ENCODE peak calls at places on chromosomes 3 and 15, in seven cellular contexts. Y is CD8-positive, alpha-beta memory T cell; N is adrenal gland; B is sigmoid colon; W is GM23248; D is H7; M is hepatocyte. U is an unnamed sample.
A peak's percentile ranks its signal among the peaks of the same experiment; 100 is the strongest.

GRCh38 chr3:37935756-37936666 is 54.6 kb upstream of the VILL start:
- DNase-seq in M (no peak), N (no peak), W (peak; percentile 89), B (no peak), Y (no peak), D (no peak), U (no peak)

GRCh38 chr3:124584552-124585391 is 145.5 kb upstream of the UMPS start:
- DNase-seq in D (peak; percentile 94), Y (peak; percentile 14), N (peak; percentile 91), W (peak; percentile 58), M (peak; percentile 90), B (peak; percentile 68), U (peak; percentile 93)

GRCh38 chr15:69403611-69404010 is 10.5 kb upstream of the KIF23 start:
- DNase-seq in M (no peak), Y (no peak), B (no peak), D (no peak), N (no peak), W (peak; percentile 91), U (no peak)

GRCh38 chr15:48965972-48966371 is 2.3 kb upstream of the SHC4 start:
- DNase-seq in W (peak; percentile 85), B (no peak), M (peak; percentile 48), N (no peak), D (peak; percentile 33), Y (no peak), U (no peak)

GRCh38 chr15:99857836-99858235 is 124.6 kb upstream of the LYSMD4 start:
- DNase-seq in D (no peak), N (no peak), M (no peak), W (no peak), Y (no peak), B (no peak), U (no peak)

GRCh38 chr3:160931474-160931873 is 173.7 kb downstream of the B3GALNT1 start:
- DNase-seq in M (no peak), Y (no peak), N (no peak), W (peak; percentile 69), D (no peak), B (no peak), U (no peak)

GRCh38 chr3:177673105-177673804 is 476.0 kb upstream of the TBL1XR1 start:
- DNase-seq in Y (no peak), D (no peak), M (peak; percentile 57), B (no peak), N (peak; percentile 65), W (peak; percentile 94), U (no peak)

GRCh38 chr3:121992601-121993560 is 29.2 kb downstream of the ILDR1 start:
- DNase-seq in W (no peak), B (no peak), Y (no peak), N (no peak), M (no peak), D (no peak), U (no peak)

GRCh38 chr15:101044625-101045235 is 125.6 kb downstream of the LRRK1 start:
- DNase-seq in Y (no peak), M (no peak), W (no peak), D (peak; percentile 16), N (no peak), B (peak; percentile 36), U (peak; percentile 44)

GRCh38 chr15:83299462-83299861 is 15.0 kb upstream of the BNC1 start:
- DNase-seq in Y (no peak), M (no peak), W (no peak), B (no peak), D (no peak), N (no peak), U (no peak)

GRCh38 chr15:68022061-68022460 is 32.1 kb upstream of the PIAS1 start:
- DNase-seq in W (no peak), M (no peak), D (no peak), Y (no peak), N (peak; percentile 44), B (peak; percentile 81), U (no peak)

GRCh38 chr3:72535789-72536188 is 312.5 kb downstream of the SHQ1 start:
- DNase-seq in Y (no peak), M (no peak), W (no peak), D (no peak), B (no peak), N (no peak), U (no peak)

GRCh38 chr15:73771380-73772095 is 18.4 kb upstream of the INSYN1 start:
- DNase-seq in M (no peak), D (peak; percentile 71), Y (no peak), B (no peak), N (no peak), W (no peak), U (no peak)

GRCh38 chr3:147421184-147421912 is 12.2 kb downstream of the ZIC1 start:
- DNase-seq in N (no peak), D (peak; percentile 84), Y (no peak), W (peak; percentile 64), M (no peak), B (no peak), U (peak; percentile 54)

GRCh38 chr15:67026171-67026967 is 39.0 kb upstream of the SMAD3 start:
- DNase-seq in W (peak; percentile 40), D (no peak), M (no peak), N (no peak), Y (no peak), B (peak; percentile 65), U (no peak)

GRCh38 chr3:69568926-69569325 is 170.3 kb upstream of the MITF start:
- DNase-seq in D (no peak), Y (no peak), N (no peak), M (no peak), W (peak; percentile 1), B (no peak), U (no peak)

GRCh38 chr3:23746473-23746872 is 59.3 kb upstream of the UBE2E1 start:
- DNase-seq in D (peak; percentile 43), Y (no peak), N (no peak), W (no peak), M (no peak), B (no peak), U (no peak)

GRCh38 chr3:39232859-39233258 is 40.5 kb upstream of the XIRP1 start:
- DNase-seq in W (no peak), Y (no peak), B (no peak), M (no peak), N (no peak), D (no peak), U (no peak)

GRCh38 chr3:130354430-130354829 is 9.0 kb downstream of the COL6A5 start:
- DNase-seq in N (no peak), B (no peak), W (peak; percentile 36), D (no peak), M (no peak), Y (no peak), U (no peak)

GRCh38 chr3:141793476-141794260 is 30.5 kb downstream of the GRK7 start:
- DNase-seq in N (no peak), Y (no peak), D (peak; percentile 81), B (no peak), W (no peak), M (no peak), U (no peak)

GRCh38 chr3:38006031-38006430 is 15.4 kb downstream of the VILL start:
- DNase-seq in Y (no peak), M (no peak), N (no peak), D (no peak), W (no peak), B (no peak), U (peak; percentile 75)

GRCh38 chr15:86776120-86776519 is 696.4 kb downstream of the AGBL1 start:
- DNase-seq in B (no peak), Y (no peak), W (no peak), M (no peak), D (no peak), N (no peak), U (no peak)

GRCh38 chr3:184738982-184739381 is 27.1 kb upstream of the MAGEF1 start:
- DNase-seq in W (no peak), M (no peak), B (no peak), Y (no peak), D (no peak), N (no peak), U (peak; percentile 10)

GRCh38 chr3:21954709-21955108 is 203.7 kb upstream of the ZNF385D start:
- DNase-seq in W (peak; percentile 89), D (no peak), B (no peak), M (no peak), Y (no peak), N (no peak), U (no peak)

GRCh38 chr3:185552358-185552877 is at the start of gene LIPH:
- DNase-seq in D (peak; percentile 51), B (no peak), W (peak; percentile 76), M (peak; percentile 65), N (no peak), Y (no peak), U (no peak)

GRCh38 chr15:65305776-65306175 is 1.3 kb downstream of the RNU5B-1 start:
- DNase-seq in B (no peak), M (no peak), N (no peak), W (no peak), D (no peak), Y (no peak), U (no peak)

GRCh38 chr3:55490194-55490913 is 3.2 kb upstream of the WNT5A start:
- DNase-seq in B (no peak), W (no peak), D (no peak), M (no peak), N (no peak), Y (no peak), U (no peak)

GRCh38 chr3:55491296-55491816 is 4.2 kb upstream of the WNT5A start:
- DNase-seq in D (no peak), Y (no peak), N (peak; percentile 76), M (peak; percentile 40), B (no peak), W (peak; percentile 81), U (no peak)

GRCh38 chr3:55487376-55488241 is 503 bp upstream of the WNT5A start:
- DNase-seq in D (peak; percentile 83), B (peak; percentile 73), Y (no peak), N (no peak), W (peak; percentile 79), M (peak; percentile 57), U (peak; percentile 83)

GRCh38 chr3:55488398-55489055 is 1.4 kb upstream of the WNT5A start:
- DNase-seq in Y (no peak), W (peak; percentile 86), B (peak; percentile 89), N (peak; percentile 63), D (peak; percentile 89), M (peak; percentile 91), U (peak; percentile 90)

GRCh38 chr3:55489804-55490132 is 2.7 kb upstream of the WNT5A start:
- DNase-seq in D (peak; percentile 76), B (no peak), M (peak; percentile 68), W (no peak), N (no peak), Y (no peak), U (peak; percentile 72)
- H3K4me3 ChIP-seq in D (peak overlapping the region; percentile 72), B (no peak overlapping the region), M (no peak overlapping the region), W (no peak overlapping the region), N (no peak overlapping the region), Y (no peak overlapping the region), U (peak overlapping the region; percentile 21)

GRCh38 chr3:197050511-197050910 is 20.9 kb upstream of the MELTF start:
- DNase-seq in Y (no peak), N (no peak), B (no peak), W (no peak), D (no peak), M (no peak), U (no peak)
- H3K36me3 ChIP-seq in Y (peaks cover 4% of the 10 kb centered on the region), N (no peaks in the 10 kb centered on the region), B (peaks cover 9% of the 10 kb centered on the region), W (peaks cover 43% of the 10 kb centered on the region), D (no peaks in the 10 kb centered on the region), M (no peaks in the 10 kb centered on the region), U (peaks cover 17% of the 10 kb centered on the region)

GRCh38 chr3:126522363-126522788 is 1.6 kb upstream of the CHST13 start:
- DNase-seq in D (peak; percentile 94), Y (peak; percentile 13), B (peak; percentile 71), M (peak; percentile 78), N (peak; percentile 57), W (peak; percentile 68), U (peak; percentile 77)
- H3K4me3 ChIP-seq in D (no peak overlapping the region), Y (no peak overlapping the region), B (no peak overlapping the region), M (no peak overlapping the region), N (no peak overlapping the region), W (no peak overlapping the region), U (no peak overlapping the region)

GRCh38 chr3:181695661-181696491 is 15.8 kb upstream of the SOX2 start:
- DNase-seq in Y (no peak), B (no peak), N (no peak), W (peak; percentile 17), D (peak; percentile 66), M (peak; percentile 32), U (no peak)
- H3K36me3 ChIP-seq in Y (no peaks in the 10 kb centered on the region), B (no peaks in the 10 kb centered on the region), N (no peaks in the 10 kb centered on the region), W (no peaks in the 10 kb centered on the region), D (no peaks in the 10 kb centered on the region), M (no peaks in the 10 kb centered on the region), U (no peaks in the 10 kb centered on the region)